ENCODE peak calls at places on chromosomes 7 and 10, in ten cellular contexts. O, A, N, Y, B, L, M, P, Z and U are unnamed samples.

GRCh38 chr7:101436857-101437576 is 74.3 kb downstream of the COL26A1 start:
- DNase-seq in L (no peak), Y (no peak), M (peak; percentile 33), A (no peak), O (no peak), N (no peak), Z (no peak), B (no peak), P (peak; percentile 93), U (no peak)

GRCh38 chr10:14396441-14397048 is 65.8 kb upstream of the FRMD4A start:
- DNase-seq in L (no peak), P (peak; percentile 50), Z (no peak), A (peak; percentile 24), Y (peak; percentile 86), B (no peak), M (no peak), O (no peak), N (peak; percentile 52), U (no peak)

GRCh38 chr7:149685455-149685854 is 87.9 kb downstream of the ZNF467 start:
- DNase-seq in N (peak; percentile 9), A (no peak), O (no peak), P (no peak), M (no peak), L (no peak), B (no peak), Y (no peak), Z (no peak), U (no peak)

GRCh38 chr7:108650487-108650886 is 80.8 kb downstream of the DNAJB9 start:
- DNase-seq in P (no peak), L (no peak), Z (no peak), A (no peak), O (no peak), B (no peak), M (no peak), N (no peak), Y (peak; percentile 29), U (no peak)

GRCh38 chr7:91942312-91942711 is 1.6 kb downstream of the AKAP9 start:
- DNase-seq in N (no peak), P (no peak), A (no peak), M (no peak), B (no peak), L (no peak), Y (no peak), Z (no peak), O (no peak), U (no peak)

GRCh38 chr7:130926021-130926691 is 192.1 kb upstream of the KLF14 start:
- DNase-seq in P (no peak), Z (no peak), Y (no peak), O (no peak), N (no peak), M (no peak), L (no peak), A (no peak), B (no peak), U (no peak)

GRCh38 chr10:60663850-60664249 is 114.4 kb upstream of the CDK1 start:
- DNase-seq in Z (no peak), Y (no peak), L (no peak), N (no peak), P (no peak), M (no peak), O (no peak), B (no peak), A (no peak), U (no peak)

GRCh38 chr7:155069992-155070827 is at the start of gene HTR5A:
- DNase-seq in L (peak; percentile 73), N (peak; percentile 53), M (peak; percentile 93), Y (peak; percentile 80), P (peak; percentile 97), B (peak; percentile 70), O (peak; percentile 96), A (peak; percentile 59), Z (peak; percentile 18), U (peak; percentile 86)

GRCh38 chr7:157869793-157870192 is 533.0 kb downstream of the DNAJB6 start:
- DNase-seq in A (no peak), Y (no peak), L (no peak), P (no peak), O (no peak), N (no peak), Z (no peak), B (no peak), M (no peak), U (no peak)

GRCh38 chr7:157550300-157551275 is 213.8 kb downstream of the DNAJB6 start:
- DNase-seq in O (no peak), Y (no peak), B (peak; percentile 41), L (peak; percentile 44), A (no peak), P (no peak), Z (no peak), N (no peak), M (no peak), U (no peak)

GRCh38 chr7:44194562-44195145 is 5.4 kb upstream of the GCK start:
- DNase-seq in O (no peak), A (no peak), Y (no peak), M (no peak), Z (no peak), L (no peak), B (peak; percentile 15), P (no peak), N (no peak), U (no peak)

GRCh38 chr7:44197487-44197886 is 3.3 kb upstream of the YKT6 start:
- DNase-seq in B (no peak), A (no peak), L (no peak), Y (no peak), Z (no peak), P (no peak), O (no peak), M (no peak), N (no peak), U (no peak)

GRCh38 chr7:44194069-44194468 is 4.8 kb upstream of the GCK start:
- DNase-seq in Y (no peak), L (no peak), P (no peak), A (no peak), B (no peak), M (no peak), N (peak; percentile 17), O (no peak), Z (no peak), U (no peak)

GRCh38 chr7:44195901-44196300 is 4.9 kb upstream of the YKT6 start:
- DNase-seq in B (peak; percentile 17), L (no peak), Y (no peak), N (peak; percentile 27), P (no peak), O (no peak), Z (no peak), A (no peak), M (no peak), U (no peak)

GRCh38 chr7:44196450-44196872 is 4.3 kb upstream of the YKT6 start:
- DNase-seq in L (no peak), Y (peak; percentile 30), B (peak; percentile 67), O (peak; percentile 70), A (no peak), N (peak; percentile 58), P (peak; percentile 74), M (peak; percentile 52), Z (no peak), U (peak; percentile 24)
- TF ChIP-seq CTCF in L (peak; percentile 69), Y (peak; percentile 83), B (no peak), O (peak; percentile 57), A (peak; percentile 92), N (peak; percentile 81), P (peak; percentile 82), M (peak; percentile 69), Z (peak; percentile 85), U (peak; percentile 59)

GRCh38 chr7:14924398-14924797 is 21.8 kb upstream of the DGKB start:
- DNase-seq in L (no peak), Z (no peak), N (peak; percentile 28), O (no peak), B (no peak), P (no peak), A (no peak), Y (peak; percentile 4), M (no peak), U (no peak)
- TF ChIP-seq CTCF in L (no peak), Z (no peak), N (peak; percentile 64), O (no peak), B (no peak), P (no peak), A (no peak), Y (no peak), M (no peak), U (no peak)

DNA sequence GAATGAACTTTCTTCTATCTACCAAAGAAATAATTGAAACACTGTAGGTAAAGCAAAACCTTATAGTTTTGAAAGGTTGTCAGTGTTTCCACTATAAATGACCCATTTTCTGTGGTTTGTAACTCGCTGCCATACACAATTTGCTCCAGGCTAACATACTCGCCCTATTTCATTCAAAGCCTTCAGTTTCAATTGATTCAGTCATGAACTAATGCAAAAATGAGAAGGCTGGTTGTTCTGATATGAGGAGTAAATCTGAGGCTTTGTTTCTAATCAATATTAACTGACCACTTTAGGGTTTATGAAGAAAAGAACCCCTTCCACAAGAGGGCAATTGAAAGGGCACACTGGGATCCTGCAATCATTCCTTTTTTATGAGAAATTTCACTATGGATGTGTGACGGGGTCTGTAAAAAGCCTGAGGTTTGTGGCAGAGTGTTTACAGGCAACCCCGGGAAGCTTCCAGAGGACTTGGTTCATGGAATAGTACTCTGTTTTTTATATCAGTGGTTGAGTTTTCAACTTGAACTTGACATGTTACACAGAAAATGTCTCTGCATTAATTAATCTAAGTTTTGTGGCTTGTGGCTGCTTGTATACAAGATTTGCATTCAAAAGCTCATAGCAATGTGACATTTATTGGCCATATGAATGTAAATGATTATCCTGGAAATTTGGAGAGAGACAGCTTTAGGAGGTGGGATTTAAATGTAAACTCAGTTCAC is 133.2 kb downstream of the NRP1 start:
- DNase-seq in O (no peak), L (no peak), A (no peak), Z (no peak), P (no peak), B (no peak), Y (no peak), M (no peak), N (no peak), U (no peak)
- TF ChIP-seq CTCF in O (no peak), L (no peak), A (no peak), Z (no peak), P (no peak), B (no peak), Y (no peak), M (no peak), N (no peak), U (no peak)

GRCh38 chr7:3695602-3696001 is 394.6 kb downstream of the SDK1 start:
- DNase-seq in P (no peak), Z (no peak), Y (no peak), L (no peak), M (no peak), A (no peak), B (no peak), O (no peak), N (no peak), U (no peak)
- TF ChIP-seq CTCF in P (peak; percentile 63), Z (peak; percentile 25), Y (no peak), L (no peak), M (no peak), A (peak; percentile 6), B (no peak), O (no peak), N (no peak), U (no peak)

DNA sequence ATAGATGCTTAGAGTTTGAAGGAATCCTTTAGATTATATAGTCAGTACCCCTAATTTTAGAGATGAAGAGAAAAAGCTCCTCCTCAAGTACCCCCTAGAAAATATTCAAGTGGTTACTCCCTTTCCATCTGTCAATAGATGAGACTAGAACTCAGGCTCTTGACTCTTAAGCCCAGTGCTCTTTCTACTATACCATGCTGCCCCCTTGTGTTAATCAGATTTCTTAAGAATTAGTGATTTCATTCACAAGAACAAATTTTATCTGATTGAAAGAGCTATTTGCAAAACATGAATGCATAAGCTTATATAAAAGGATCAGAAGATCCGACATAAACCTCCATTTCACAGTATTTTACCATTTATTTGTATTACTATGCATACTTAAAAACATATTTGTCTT is 179.3 kb downstream of the TFEC start:
- DNase-seq in Y (peak; percentile 42), A (peak; percentile 30), B (no peak), M (no peak), N (peak; percentile 44), O (no peak), L (no peak), Z (no peak), P (peak; percentile 81), U (peak; percentile 82)
- TF ChIP-seq CTCF in Y (peak; percentile 42), A (peak; percentile 53), B (no peak), M (peak; percentile 69), N (peak; percentile 82), O (peak; percentile 20), L (peak; percentile 31), Z (peak; percentile 59), P (peak; percentile 73), U (peak; percentile 69)